ENCODE peak calls at places on chromosomes 5 and 9, in six cellular contexts. U is PC-3, I is cardiac fibroblast, W is sigmoid colon, G is left ventricle myocardium inferior, J is tibial nerve. S is an unnamed sample.

GRCh38 chr9:88605500-88606172 is 70.7 kb downstream of the NXNL2 start:
- DNase-seq in J (no peak), U (no peak), W (no peak), I (peak), G (no peak), S (no peak)

GRCh38 chr9:2263665-2264064 is 248.5 kb downstream of the SMARCA2 start:
- DNase-seq in I (no peak), J (no peak), W (no peak), G (no peak), U (no peak), S (no peak)

GRCh38 chr9:112332674-112332976 is 794 bp downstream of the PTBP3 start:
- DNase-seq in J (no peak), U (no peak), G (no peak), W (no peak), I (no peak), S (no peak)

GRCh38 chr9:96383165-96383939 is at the start of gene SLC35D2:
- DNase-seq in U (peak), J (peak), I (peak), G (peak), W (peak), S (peak)

GRCh38 chr5:95520176-95520575 is 34.6 kb downstream of the SKIC3 start:
- DNase-seq in W (no peak), J (no peak), I (no peak), G (no peak), U (no peak), S (no peak)

GRCh38 chr5:173094012-173094661 is 38.0 kb downstream of the CREBRF start:
- DNase-seq in W (no peak), G (no peak), J (no peak), I (peak), U (peak), S (no peak)

GRCh38 chr9:17637229-17637628 is 58.4 kb downstream of the SH3GL2 start:
- DNase-seq in G (no peak), J (no peak), W (no peak), U (no peak), I (no peak), S (no peak)

GRCh38 chr5:95822038-95822407 is 503 bp downstream of the GLRX start:
- DNase-seq in U (peak), I (peak), G (peak), J (no peak), W (peak), S (peak)

GRCh38 chr5:159971038-159971437 is 37.9 kb upstream of the TTC1 start:
- DNase-seq in G (no peak), U (peak), W (no peak), I (peak), J (no peak), S (no peak)

GRCh38 chr9:37410969-37411785 is 11.3 kb upstream of the GRHPR start:
- DNase-seq in I (peak), W (no peak), J (no peak), G (no peak), U (no peak), S (peak)

GRCh38 chr9:132214027-132214622 is 52.3 kb downstream of the NTNG2 start:
- DNase-seq in J (no peak), U (peak), I (peak), G (peak), W (peak), S (peak)

GRCh38 chr5:1278656-1279442 is 16.0 kb downstream of the TERT start:
- DNase-seq in W (no peak), U (no peak), J (no peak), I (no peak), G (peak), S (no peak)

GRCh38 chr5:173045481-173045880 is 10.7 kb upstream of the CREBRF start:
- DNase-seq in J (no peak), I (no peak), U (no peak), G (no peak), W (no peak), S (no peak)

GRCh38 chr9:88387733-88388202 is 476 bp upstream of the SPIN1 start:
- DNase-seq in I (peak), G (peak), W (peak), U (peak), J (no peak), S (peak)

GRCh38 chr9:107474124-107474523 is 15.4 kb downstream of the KLF4 start:
- DNase-seq in W (no peak), G (no peak), I (no peak), U (no peak), J (no peak), S (no peak)

GRCh38 chr5:115831163-115831768 is 10.1 kb downstream of the ATG12 start:
- DNase-seq in U (peak), J (no peak), I (peak), G (no peak), W (no peak), S (peak)

GRCh38 chr9:135187365-135187764 is 99.9 kb downstream of the OLFM1 start:
- DNase-seq in I (no peak), G (no peak), J (no peak), U (no peak), W (no peak), S (no peak)

GRCh38 chr5:130198927-130199326 is 294.7 kb downstream of the CHSY3 start:
- DNase-seq in J (no peak), I (peak), U (peak), G (no peak), W (no peak), S (no peak)

DNA sequence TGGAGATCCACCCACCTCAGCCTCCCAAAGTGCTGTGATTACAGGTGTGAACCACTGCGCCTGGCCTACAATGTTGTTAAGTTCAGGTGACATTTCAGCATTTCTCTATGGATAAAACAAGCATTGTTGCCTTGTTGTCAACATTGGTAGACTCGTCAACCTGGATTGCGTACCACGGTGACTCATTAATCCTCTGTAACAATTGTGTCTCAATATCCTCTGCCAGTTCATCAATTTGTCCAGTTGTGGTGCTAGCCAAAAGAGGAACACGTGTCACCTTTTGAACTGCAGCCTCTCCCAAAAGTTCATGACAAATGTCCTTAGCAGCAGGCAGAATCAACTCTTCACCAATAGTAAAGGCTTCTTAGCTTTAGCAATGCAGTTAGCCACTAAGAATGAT is 46.3 kb upstream of the LARP1 start:
- DNase-seq in G (no peak), I (peak), W (peak), J (no peak), U (peak), S (no peak)
- TF ChIP-seq CTCF in G (no peak), I (no peak), W (no peak), J (no peak), U (no peak), S (no peak)

DNA sequence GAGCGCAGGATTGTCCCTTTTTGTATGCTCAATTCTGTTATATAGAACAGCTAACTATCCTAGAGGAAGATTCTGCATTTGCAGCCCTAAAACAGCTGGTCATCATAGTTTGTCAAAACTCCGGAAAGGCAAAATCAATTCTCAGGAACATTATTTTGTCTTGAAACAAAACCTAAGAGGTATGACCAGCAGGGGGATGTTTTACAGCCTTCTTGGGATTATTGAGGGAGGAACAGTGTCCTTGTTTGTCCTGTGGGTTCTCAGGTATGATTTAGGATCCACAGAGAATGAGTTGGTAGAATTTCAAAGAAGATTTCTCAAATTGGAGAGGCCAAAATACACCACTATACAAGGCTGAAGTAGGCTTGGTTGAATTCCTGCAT is 136.4 kb downstream of the ZSWIM6 start:
- DNase-seq in U (no peak), W (no peak), G (no peak), I (peak), J (no peak), S (no peak)
- TF ChIP-seq CTCF in U (no peak), W (no peak), G (no peak), I (no peak), J (no peak), S (peak)

GRCh38 chr5:126509339-126509738 is 85.7 kb downstream of the ALDH7A1 start:
- DNase-seq in J (no peak), G (no peak), W (no peak), U (no peak), I (peak), S (no peak)
- TF ChIP-seq CTCF in J (no peak), G (no peak), W (no peak), U (no peak), I (no peak), S (no peak)

GRCh38 chr5:93610581-93611167 is 27.7 kb downstream of the NR2F1 start:
- DNase-seq in W (no peak), J (no peak), G (no peak), U (no peak), I (no peak), S (no peak)

GRCh38 chr5:93609756-93610155 is 26.7 kb downstream of the NR2F1 start:
- DNase-seq in I (no peak), J (no peak), G (no peak), W (no peak), U (no peak), S (no peak)

GRCh38 chr5:93604119-93604963 is 21.3 kb downstream of the NR2F1 start:
- DNase-seq in G (no peak), J (no peak), U (no peak), W (peak), I (peak), S (no peak)

GRCh38 chr5:93606384-93606752 is 23.3 kb downstream of the NR2F1 start:
- DNase-seq in U (no peak), G (no peak), J (no peak), W (no peak), I (no peak), S (no peak)

GRCh38 chr5:93607367-93608258 is 24.6 kb downstream of the NR2F1 start:
- DNase-seq in I (peak), G (no peak), J (no peak), W (no peak), U (peak), S (no peak)
- TF ChIP-seq CTCF in I (peak), G (peak), J (no peak), W (no peak), U (peak), S (no peak)

GRCh38 chr5:138275379-138275782 is 960 bp upstream of the GFRA3 start:
- DNase-seq in J (no peak), W (no peak), U (no peak), G (no peak), I (no peak), S (no peak)
- TF ChIP-seq CTCF in J (no peak), W (no peak), U (no peak), G (no peak), I (no peak), S (no peak)

GRCh38 chr9:129624947-129625346 is 1.0 kb upstream of the NTMT1 start:
- DNase-seq in J (no peak), I (peak), G (no peak), U (no peak), W (no peak), S (no peak)
- TF ChIP-seq CTCF in J (no peak), I (no peak), G (no peak), U (no peak), W (no peak), S (no peak)

GRCh38 chr9:35056571-35057270 is 15.7 kb downstream of the VCP start:
- DNase-seq in I (no peak), U (no peak), G (no peak), W (no peak), J (no peak), S (no peak)

GRCh38 chr9:35054185-35054835 is 18.1 kb downstream of the VCP start:
- DNase-seq in G (no peak), W (no peak), U (no peak), J (no peak), I (no peak), S (no peak)

GRCh38 chr9:35054871-35055644 is 17.4 kb downstream of the VCP start:
- DNase-seq in G (no peak), U (no peak), W (no peak), J (no peak), I (no peak), S (no peak)

GRCh38 chr9:35048521-35048920 is 23.9 kb downstream of the VCP start:
- DNase-seq in J (no peak), I (no peak), G (no peak), U (no peak), W (no peak), S (no peak)

GRCh38 chr9:35051069-35051967 is 21.1 kb downstream of the VCP start:
- DNase-seq in G (peak), J (no peak), I (peak), U (peak), W (no peak), S (peak)
- TF ChIP-seq CTCF in G (peak), J (peak), I (peak), U (peak), W (peak), S (peak)

S was measured in endothelial cell.